ENCODE peak calls at places on chromosomes 2 and 18, in ten cellular contexts. O is endothelial cell, T is epithelial cell of esophagus, C is GM12878, B is heart right ventricle, L is OCI-LY7, G is body of pancreas, Y is upper lobe of right lung, S is nephron progenitor cell, P is foreskin keratinocyte. Q is an unnamed sample.

GRCh38 chr2:69645026-69645425 is 1.5 kb upstream of the AAK1 start:
- DNase-seq in O (no peak), T (no peak), C (no peak), B (no peak), L (peak; percentile 12), G (no peak), Y (no peak), S (no peak), P (no peak), Q (no peak)

GRCh38 chr2:222306393-222307137 is 7.8 kb upstream of the PAX3 start:
- DNase-seq in O (no peak), T (no peak), C (no peak), B (no peak), L (no peak), G (no peak), Y (no peak), S (no peak), P (no peak), Q (no peak)

GRCh38 chr2:181073896-181074295 is 93.5 kb downstream of the UBE2E3 start:
- DNase-seq in O (no peak), T (no peak), C (no peak), B (no peak), L (no peak), G (no peak), Y (no peak), S (no peak), P (no peak), Q (no peak)

GRCh38 chr18:47932603-47933002 is 2.1 kb upstream of the SMAD2 start:
- DNase-seq in O (no peak), T (no peak), C (no peak), B (no peak), L (no peak), G (peak; percentile 16), Y (no peak), S (no peak), P (no peak), Q (no peak)

GRCh38 chr2:62461707-62462106 is 44.3 kb downstream of the TMEM17 start:
- DNase-seq in O (no peak), T (peak; percentile 82), C (no peak), B (no peak), L (no peak), G (peak; percentile 73), Y (no peak), S (no peak), P (peak; percentile 59), Q (no peak)

GRCh38 chr2:46379213-46380037 is 82.2 kb downstream of the EPAS1 start:
- DNase-seq in O (no peak), T (no peak), C (no peak), B (no peak), L (no peak), G (no peak), Y (no peak), S (no peak), P (no peak), Q (no peak)

GRCh38 chr2:240386321-240386720 is 49.1 kb upstream of the GPC1 start:
- DNase-seq in O (no peak), T (no peak), C (no peak), B (no peak), L (no peak), G (no peak), Y (no peak), S (peak; percentile 1), P (no peak), Q (no peak)

GRCh38 chr2:27139310-27139709 is at the start of gene PRR30:
- DNase-seq in O (no peak), T (no peak), C (no peak), B (no peak), L (no peak), G (no peak), Y (no peak), S (no peak), P (no peak), Q (no peak)

GRCh38 chr2:173880561-173880960 is 84.6 kb downstream of the SP3 start:
- DNase-seq in O (no peak), T (no peak), C (no peak), B (no peak), L (no peak), G (no peak), Y (no peak), S (no peak), P (no peak), Q (no peak)

GRCh38 chr2:10844083-10844482 is 31.5 kb upstream of the PDIA6 start:
- DNase-seq in O (no peak), T (peak; percentile 21), C (no peak), B (peak; percentile 85), L (no peak), G (peak; percentile 89), Y (peak; percentile 86), S (no peak), P (peak; percentile 76), Q (no peak)

GRCh38 chr2:150548527-150548926 is 61.1 kb upstream of the RND3 start:
- DNase-seq in O (no peak), T (peak; percentile 44), C (no peak), B (no peak), L (peak; percentile 2), G (no peak), Y (no peak), S (no peak), P (no peak), Q (no peak)

GRCh38 chr2:74391209-74391579 is 11.1 kb upstream of the DCTN1 start:
- DNase-seq in O (no peak), T (peak; percentile 15), C (no peak), B (no peak), L (no peak), G (no peak), Y (no peak), S (no peak), P (no peak), Q (no peak)

GRCh38 chr2:160835166-160835565 is 325.1 kb upstream of the TANK start:
- DNase-seq in O (no peak), T (no peak), C (no peak), B (no peak), L (no peak), G (no peak), Y (no peak), S (no peak), P (no peak), Q (no peak)

GRCh38 chr2:48312126-48312525 is 217.8 kb upstream of the STON1 start:
- DNase-seq in O (no peak), T (peak; percentile 95), C (no peak), B (no peak), L (no peak), G (no peak), Y (no peak), S (no peak), P (peak; percentile 99), Q (no peak)

GRCh38 chr2:161625314-161625919 is 1.2 kb downstream of the SLC4A10 start:
- DNase-seq in O (peak; percentile 33), T (no peak), C (no peak), B (no peak), L (no peak), G (no peak), Y (peak; percentile 23), S (peak; percentile 46), P (no peak), Q (no peak)

GRCh38 chr2:171921970-171922229 is 361 bp upstream of the HAT1 start:
- DNase-seq in O (no peak), T (no peak), C (no peak), B (no peak), L (no peak), G (no peak), Y (no peak), S (no peak), P (no peak), Q (no peak)

GRCh38 chr18:7601249-7601620 is 34.1 kb downstream of the PTPRM start:
- DNase-seq in O (no peak), T (peak; percentile 14), C (no peak), B (no peak), L (no peak), G (no peak), Y (no peak), S (no peak), P (peak; percentile 68), Q (no peak)

GRCh38 chr2:135980450-135981080 is 4.9 kb downstream of the DARS1 start:
- DNase-seq in O (no peak), T (no peak), C (peak; percentile 41), B (no peak), L (no peak), G (no peak), Y (no peak), S (no peak), P (no peak), Q (no peak)

GRCh38 chr2:1658394-1659151 is 85.7 kb downstream of the PXDN start:
- DNase-seq in O (no peak), T (no peak), C (no peak), B (no peak), L (no peak), G (no peak), Y (no peak), S (no peak), P (no peak), Q (no peak)

DNA sequence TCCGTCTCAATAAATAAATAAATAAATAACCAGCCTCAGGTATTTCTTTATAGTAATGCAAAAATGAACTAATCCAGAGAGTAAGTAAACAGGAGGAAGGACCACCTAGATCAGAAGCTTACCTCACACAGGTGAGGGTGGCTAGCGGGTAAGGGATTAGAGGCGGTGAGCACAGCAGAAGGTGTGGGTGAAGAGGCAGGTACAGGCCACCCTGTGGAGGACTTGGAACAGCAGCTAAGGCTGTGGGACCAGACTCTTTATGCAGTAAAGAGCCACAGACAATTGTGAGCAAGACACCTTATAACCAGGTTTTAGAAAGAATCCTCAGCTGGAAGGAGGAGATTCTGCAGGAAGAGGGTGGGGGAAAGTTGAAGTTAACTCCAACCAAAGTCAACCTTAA is 34.2 kb upstream of the TTR start:
- DNase-seq in O (no peak), T (no peak), C (no peak), B (no peak), L (no peak), G (no peak), Y (no peak), S (no peak), P (no peak), Q (no peak)
- TF ChIP-seq CTCF in O (no peak), T (peak; percentile 15), C (no peak), B (no peak), L (no peak), G (no peak), Y (no peak), S (no peak), P (no peak), Q (no peak)

GRCh38 chr2:231062776-231063175 is 6.1 kb downstream of the PSMD1 start:
- DNase-seq in O (no peak), T (no peak), C (no peak), B (no peak), L (no peak), G (no peak), Y (no peak), S (no peak), P (no peak), Q (no peak)
- TF ChIP-seq CTCF in O (no peak), T (no peak), C (no peak), B (no peak), L (no peak), G (no peak), Y (no peak), S (no peak), P (no peak), Q (no peak)

GRCh38 chr2:227106845-227107759 is 56.9 kb downstream of the COL4A4 start:
- DNase-seq in O (peak; percentile 66), T (peak; percentile 72), C (no peak), B (no peak), L (peak; percentile 60), G (peak; percentile 71), Y (no peak), S (peak; percentile 64), P (peak; percentile 47), Q (peak; percentile 22)
- TF ChIP-seq CTCF in O (peak; percentile 40), T (peak; percentile 87), C (peak; percentile 70), B (peak; percentile 32), L (peak; percentile 89), G (peak; percentile 92), Y (peak; percentile 48), S (peak; percentile 87), P (peak; percentile 81), Q (peak; percentile 62)

GRCh38 chr2:101001713-101002561 is at the start of gene RPL31:
- DNase-seq in O (peak; percentile 94), T (peak; percentile 97), C (peak; percentile 78), B (peak; percentile 98), L (peak; percentile 95), G (peak; percentile 98), Y (peak; percentile 99), S (peak; percentile 94), P (peak; percentile 91), Q (peak; percentile 97)
- TF ChIP-seq CTCF in O (no peak), T (no peak), C (no peak), B (no peak), L (no peak), G (no peak), Y (no peak), S (no peak), P (no peak), Q (no peak)

Q was measured in GM20000.